ENCODE peak calls at places on chromosome 20, in nine cellular contexts. I, T, X, B, H, D, V, A and N are unnamed samples.

GRCh38 chr20:3798908-3799248 is 2.8 kb downstream of the CDC25B start:
- DNase-seq in I (no peak), T (no peak), X (no peak), B (no peak), H (no peak), D (no peak), V (no peak), A (no peak), N (no peak)

GRCh38 chr20:20519269-20519668 is 151.4 kb downstream of the INSM1 start:
- DNase-seq in I (no peak), T (no peak), X (no peak), B (no peak), H (no peak), D (no peak), V (no peak), A (no peak), N (no peak)

GRCh38 chr20:6651016-6651415 is 116.5 kb upstream of the BMP2 start:
- DNase-seq in I (no peak), T (no peak), X (peak; percentile 9), B (no peak), H (no peak), D (peak; percentile 47), V (no peak), A (peak; percentile 53), N (no peak)

GRCh38 chr20:3330046-3330741 is 77.3 kb downstream of the DNAAF9 start:
- DNase-seq in I (no peak), T (no peak), X (peak; percentile 59), B (no peak), H (no peak), D (no peak), V (no peak), A (peak; percentile 78), N (no peak)

GRCh38 chr20:15673206-15673605 is 900.0 kb downstream of the KIF16B start:
- DNase-seq in I (no peak), T (no peak), X (peak; percentile 86), B (no peak), H (no peak), D (peak; percentile 45), V (no peak), A (peak; percentile 83), N (peak; percentile 54)

GRCh38 chr20:41446471-41446870 is 79.9 kb upstream of the EMILIN3 start:
- DNase-seq in I (no peak), T (no peak), X (no peak), B (no peak), H (no peak), D (no peak), V (no peak), A (no peak), N (no peak)

GRCh38 chr20:21143194-21143890 is 17.5 kb downstream of the KIZ start:
- DNase-seq in I (no peak), T (no peak), X (no peak), B (no peak), H (no peak), D (no peak), V (no peak), A (no peak), N (no peak)

GRCh38 chr20:1130849-1131248 is 12.4 kb downstream of the PSMF1 start:
- DNase-seq in I (no peak), T (no peak), X (no peak), B (no peak), H (no peak), D (no peak), V (no peak), A (no peak), N (no peak)

GRCh38 chr20:58048096-58048702 is 180.3 kb downstream of the ANKRD60 start:
- DNase-seq in I (no peak), T (peak; percentile 22), X (peak; percentile 2), B (no peak), H (no peak), D (peak; percentile 10), V (peak; percentile 9), A (peak; percentile 66), N (peak; percentile 71)

GRCh38 chr20:44208770-44209169 is 1.8 kb downstream of the OSER1 start:
- DNase-seq in I (no peak), T (no peak), X (peak; percentile 66), B (no peak), H (no peak), D (no peak), V (peak; percentile 38), A (no peak), N (no peak)

GRCh38 chr20:43292221-43292620 is 102.5 kb upstream of the PTPRT start:
- DNase-seq in I (no peak), T (no peak), X (no peak), B (no peak), H (no peak), D (no peak), V (no peak), A (no peak), N (no peak)

DNA sequence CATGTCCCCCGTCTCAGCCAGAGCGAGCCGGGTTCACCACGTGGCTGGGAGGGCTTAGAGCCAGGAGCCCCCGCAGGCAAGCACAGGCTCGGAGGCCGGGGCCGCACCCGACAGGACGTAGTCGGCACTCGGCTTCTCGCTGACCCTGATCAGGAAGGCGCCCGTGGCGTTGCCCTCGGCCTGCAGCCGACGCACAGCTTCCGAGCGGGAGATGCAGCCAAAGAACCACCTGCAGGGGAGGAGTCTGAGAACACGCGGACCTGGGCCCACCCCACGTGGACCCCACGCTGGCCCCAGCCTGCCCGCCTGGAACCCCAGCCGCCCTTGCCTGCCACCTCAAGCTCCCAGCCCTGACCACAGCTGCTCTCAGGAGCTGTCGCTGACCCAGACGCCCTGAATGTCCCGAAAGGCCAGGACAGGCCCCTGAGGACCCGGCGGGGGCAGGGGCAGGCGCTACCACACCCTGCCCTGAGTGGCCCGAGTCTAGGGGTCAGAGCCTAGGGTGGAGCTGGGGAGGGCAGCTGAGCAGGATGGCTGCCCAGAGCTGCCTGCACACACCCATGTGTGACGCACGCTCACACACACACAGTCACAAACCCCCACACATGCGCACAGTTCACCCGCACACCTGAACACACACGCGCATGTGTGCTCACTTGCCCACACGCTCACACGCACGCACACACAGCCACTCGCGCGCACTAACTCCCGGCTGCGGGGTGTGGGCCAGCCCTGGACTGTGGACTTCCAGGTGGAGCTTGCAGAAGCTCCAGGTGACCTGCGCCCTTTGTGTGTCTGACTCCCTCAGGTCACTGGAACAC is 2.1 kb downstream of the PTK6 start:
- DNase-seq in I (no peak), T (no peak), X (no peak), B (peak; percentile 32), H (no peak), D (no peak), V (no peak), A (peak; percentile 23), N (no peak)
- H3K4me3 ChIP-seq in I (no peak overlapping the region), T (no peak overlapping the region), X (no peak overlapping the region), B (no peak overlapping the region), H (no peak overlapping the region), D (no peak overlapping the region), V (no peak overlapping the region), A (no peak overlapping the region), N (no peak overlapping the region)

DNA sequence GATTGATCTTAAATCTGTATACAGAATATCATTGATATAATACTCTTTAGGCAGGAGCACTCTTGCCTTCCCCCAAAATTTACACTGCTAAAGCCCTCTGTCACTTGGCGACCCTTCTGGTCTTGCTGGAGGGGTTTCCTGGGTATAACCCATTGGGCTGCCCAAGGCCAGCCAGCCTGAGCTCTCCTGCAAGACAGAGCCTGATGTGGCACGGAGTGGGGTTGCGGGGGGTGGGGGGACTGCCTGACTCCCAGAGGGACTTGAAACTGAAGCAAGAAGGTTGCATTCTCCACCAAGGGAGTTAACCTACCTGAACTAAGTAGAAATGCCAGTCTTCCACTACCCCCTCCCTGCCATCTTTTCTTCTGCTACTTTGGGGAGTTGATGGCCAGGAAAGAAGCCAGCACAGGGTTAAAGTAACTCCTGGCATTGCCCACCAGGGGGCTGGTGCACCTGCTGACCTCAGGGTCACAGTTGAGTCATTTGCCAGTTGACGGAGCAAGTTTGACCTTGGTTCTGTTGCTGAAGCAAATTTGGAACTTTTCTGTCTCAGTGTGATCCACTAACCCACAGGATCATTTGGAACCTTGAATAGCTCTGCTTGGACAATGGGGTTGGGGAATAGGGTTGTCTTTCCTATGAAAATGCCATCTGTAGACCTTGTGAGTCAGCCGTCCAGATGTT is 79.4 kb downstream of the ASXL1 start:
- DNase-seq in I (no peak), T (peak; percentile 53), X (no peak), B (no peak), H (peak; percentile 26), D (no peak), V (no peak), A (no peak), N (no peak)
- TF ChIP-seq CTCF in I (no peak), T (peak; percentile 10), X (peak; percentile 18), B (peak; percentile 37), H (peak; percentile 26), D (peak; percentile 24), V (peak; percentile 16), A (no peak), N (peak; percentile 38)

DNA sequence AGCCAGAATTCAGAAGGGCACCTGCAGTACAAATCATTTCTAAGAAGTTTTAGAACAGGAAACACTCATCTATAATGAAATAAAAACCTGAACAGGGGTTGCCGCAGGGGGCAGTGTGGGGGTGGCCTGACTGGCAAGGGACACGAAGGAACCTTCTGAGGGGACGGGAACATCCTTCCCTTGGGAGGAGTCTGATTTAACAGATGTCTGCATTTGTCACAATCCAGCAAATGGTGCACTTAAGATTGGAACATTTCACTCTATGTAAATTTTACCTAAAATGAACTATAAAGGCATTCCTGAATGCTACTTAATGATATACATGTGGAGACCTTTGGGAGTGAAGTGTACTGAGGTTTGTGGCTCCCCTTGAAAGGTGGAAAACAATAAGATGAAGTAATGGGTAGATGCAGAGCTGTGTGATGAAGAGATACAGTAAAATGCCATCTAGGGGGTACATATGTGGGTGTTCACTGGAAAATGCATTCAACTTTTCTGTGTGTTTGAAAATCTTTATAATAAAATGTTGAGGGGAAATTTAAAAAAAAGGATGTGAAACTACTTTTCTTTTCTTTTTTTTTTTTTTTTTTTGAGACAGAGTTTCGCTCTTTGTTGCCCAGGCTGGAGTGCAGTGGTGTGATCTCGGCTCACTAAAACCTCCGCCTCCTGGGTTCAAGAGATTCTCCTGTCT is 89.5 kb downstream of the SNX5 start:
- DNase-seq in I (no peak), T (no peak), X (no peak), B (peak; percentile 52), H (no peak), D (no peak), V (peak; percentile 64), A (no peak), N (no peak)
- H3K4me3 ChIP-seq in I (no peak overlapping the region), T (no peak overlapping the region), X (no peak overlapping the region), B (no peak overlapping the region), H (no peak overlapping the region), D (no peak overlapping the region), V (no peak overlapping the region), A (no peak overlapping the region), N (no peak overlapping the region)

GRCh38 chr20:62978559-62978938 is 26.0 kb downstream of the SLC17A9 start:
- DNase-seq in I (no peak), T (no peak), X (no peak), B (no peak), H (no peak), D (no peak), V (no peak), A (no peak), N (no peak)

GRCh38 chr20:62977613-62978558 is 25.4 kb downstream of the SLC17A9 start:
- DNase-seq in I (no peak), T (no peak), X (no peak), B (peak; percentile 86), H (peak; percentile 82), D (no peak), V (peak; percentile 88), A (no peak), N (no peak)

GRCh38 chr20:62979876-62980373 is 26.8 kb downstream of the BHLHE23 start:
- DNase-seq in I (no peak), T (no peak), X (no peak), B (no peak), H (no peak), D (no peak), V (no peak), A (no peak), N (no peak)

GRCh38 chr20:62980380-62980960 is 26.3 kb downstream of the BHLHE23 start:
- DNase-seq in I (no peak), T (no peak), X (no peak), B (no peak), H (no peak), D (no peak), V (no peak), A (peak; percentile 19), N (no peak)

GRCh38 chr20:62979310-62979709 is 26.8 kb downstream of the SLC17A9 start:
- DNase-seq in I (no peak), T (no peak), X (no peak), B (no peak), H (no peak), D (no peak), V (no peak), A (no peak), N (no peak)
- TF ChIP-seq CTCF in I (no peak), T (no peak), X (no peak), B (peak; percentile 14), H (no peak), D (no peak), V (no peak), A (no peak), N (no peak)